ENCODE peak calls at places on chromosome 5, in seven cellular contexts. M is foreskin fibroblast, B is PC-9, V is fibroblast of pulmonary artery, W is astrocyte of the spinal cord, L is endothelial cell of umbilical vein, A is epithelial cell of esophagus. Q is an unnamed sample.
A peak's percentile ranks its signal among the peaks of the same experiment; 100 is the strongest.

GRCh38 chr5:460413-460700 is 17.4 kb downstream of the EXOC3 start:
- DNase-seq in V (no peak), B (no peak), A (no peak), L (no peak), W (no peak), M (no peak), Q (no peak)

GRCh38 chr5:40871177-40871576 is 30.0 kb downstream of the CARD6 start:
- DNase-seq in V (peak; percentile 7), M (peak; percentile 26), B (peak; percentile 52), L (no peak), W (peak; percentile 10), A (peak; percentile 57), Q (no peak)

GRCh38 chr5:157370967-157371366 is 89.0 kb upstream of the NIPAL4 start:
- DNase-seq in M (no peak), A (no peak), L (no peak), V (no peak), W (peak; percentile 74), B (no peak), Q (no peak)

GRCh38 chr5:15702102-15702501 is 202.1 kb downstream of the FBXL7 start:
- DNase-seq in L (no peak), B (no peak), V (peak; percentile 77), M (peak; percentile 66), W (peak; percentile 68), A (peak; percentile 53), Q (no peak)

GRCh38 chr5:148989567-148989966 is 73.3 kb downstream of the SH3TC2 start:
- DNase-seq in B (no peak), V (no peak), M (no peak), A (no peak), W (no peak), L (no peak), Q (no peak)

GRCh38 chr5:177154003-177154643 is 20.6 kb downstream of the NSD1 start:
- DNase-seq in W (no peak), M (peak; percentile 44), B (no peak), V (peak; percentile 31), L (no peak), A (no peak), Q (peak; percentile 73)

GRCh38 chr5:81590498-81591384 is 160.2 kb downstream of the SSBP2 start:
- DNase-seq in B (no peak), A (no peak), W (no peak), V (no peak), M (no peak), L (no peak), Q (no peak)

GRCh38 chr5:44943637-44944036 is 134.9 kb downstream of the MRPS30 start:
- DNase-seq in V (no peak), B (no peak), M (no peak), W (no peak), A (peak; percentile 17), L (no peak), Q (no peak)

GRCh38 chr5:63053019-63053638 is 474.5 kb downstream of the LRRC70 start:
- DNase-seq in W (no peak), B (no peak), A (peak; percentile 8), V (peak; percentile 92), L (no peak), M (no peak), Q (peak; percentile 1)

GRCh38 chr5:74864823-74865222 is 1.4 kb downstream of the FAM169A start:
- DNase-seq in A (peak; percentile 68), L (no peak), B (no peak), M (peak; percentile 15), W (no peak), V (no peak), Q (no peak)

GRCh38 chr5:50445281-50445949 is 4.3 kb upstream of the EMB start:
- DNase-seq in V (no peak), B (no peak), M (no peak), L (no peak), W (no peak), A (no peak), Q (no peak)

GRCh38 chr5:124952079-124952478 is 205.6 kb upstream of the ZNF608 start:
- DNase-seq in L (no peak), V (no peak), M (peak; percentile 19), A (no peak), W (no peak), B (no peak), Q (no peak)

GRCh38 chr5:1018596-1018995 is 10.0 kb downstream of the NKD2 start:
- DNase-seq in V (no peak), L (no peak), A (no peak), B (no peak), W (no peak), M (no peak), Q (no peak)

GRCh38 chr5:71939452-71939932 is 167.8 kb upstream of the MAP1B start:
- DNase-seq in V (no peak), B (no peak), L (no peak), A (no peak), M (no peak), W (peak; percentile 3), Q (no peak)

GRCh38 chr5:43010956-43011355 is 29.2 kb downstream of the ANXA2R start:
- DNase-seq in A (no peak), L (no peak), W (no peak), V (peak; percentile 40), M (peak; percentile 52), B (no peak), Q (no peak)

DNA sequence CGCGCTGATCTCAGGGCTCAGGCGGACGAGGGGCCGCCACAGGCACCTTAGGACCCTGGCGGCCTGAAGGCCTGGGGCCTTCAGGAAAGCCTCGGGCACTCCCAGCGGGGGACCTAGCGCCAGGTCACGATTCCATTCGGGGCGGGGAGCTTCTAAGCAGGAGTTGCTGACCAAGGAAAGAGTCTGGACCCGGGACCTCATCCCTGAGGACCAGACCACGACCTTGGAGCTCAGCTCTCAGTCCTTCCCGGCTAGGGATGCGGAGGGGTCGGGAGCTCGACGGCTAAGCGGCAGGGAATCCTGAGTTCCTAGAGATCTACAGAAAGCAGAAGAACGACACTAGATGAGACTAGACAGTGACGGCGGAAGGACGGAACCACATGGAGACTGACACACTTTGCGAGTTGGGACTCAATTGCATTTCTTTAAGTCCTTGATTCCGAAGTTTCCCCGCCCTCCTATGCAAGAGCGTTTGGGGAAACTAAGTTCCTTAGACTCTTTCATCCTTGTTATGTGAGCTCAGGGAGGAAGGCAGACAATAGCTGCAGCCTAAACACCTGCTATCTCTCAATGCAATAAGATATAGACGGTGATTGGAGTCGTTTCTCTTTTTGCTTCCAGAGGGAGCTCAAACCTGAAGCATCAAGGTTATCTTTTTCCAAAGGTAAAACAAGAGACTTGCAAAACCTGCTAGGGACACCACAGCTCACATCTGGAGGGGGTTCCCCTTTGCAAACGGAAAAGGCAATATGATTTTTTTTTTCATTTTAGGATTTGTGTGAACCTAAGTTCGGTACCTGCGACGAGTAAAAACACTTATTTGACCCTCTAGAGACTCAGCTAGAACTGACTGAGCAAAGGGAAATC is 9.7 kb downstream of the NR2F1-AS1 start:
- DNase-seq in B (no peak), W (peak; percentile 36), A (no peak), M (no peak), V (no peak), L (no peak), Q (no peak)
- H3K4me3 ChIP-seq in B (no peak overlapping the region), W (no peak overlapping the region), A (no peak overlapping the region), M (no peak overlapping the region), V (no peak overlapping the region), L (no peak overlapping the region), Q (no peak overlapping the region)

GRCh38 chr5:136772541-136772940 is 407.2 kb upstream of the TRPC7 start:
- DNase-seq in M (no peak), A (no peak), V (no peak), L (no peak), W (no peak), B (no peak), Q (no peak)

GRCh38 chr5:136768457-136768856 is 403.1 kb upstream of the TRPC7 start:
- DNase-seq in W (no peak), B (no peak), M (no peak), L (no peak), A (no peak), V (no peak), Q (no peak)

GRCh38 chr5:136769093-136769492 is 403.7 kb upstream of the TRPC7 start:
- DNase-seq in B (no peak), L (no peak), W (no peak), V (no peak), A (no peak), M (no peak), Q (no peak)

GRCh38 chr5:136766456-136766855 is 401.1 kb upstream of the TRPC7 start:
- DNase-seq in M (peak; percentile 68), A (peak; percentile 26), L (no peak), B (peak; percentile 62), W (peak; percentile 4), V (no peak), Q (no peak)

DNA sequence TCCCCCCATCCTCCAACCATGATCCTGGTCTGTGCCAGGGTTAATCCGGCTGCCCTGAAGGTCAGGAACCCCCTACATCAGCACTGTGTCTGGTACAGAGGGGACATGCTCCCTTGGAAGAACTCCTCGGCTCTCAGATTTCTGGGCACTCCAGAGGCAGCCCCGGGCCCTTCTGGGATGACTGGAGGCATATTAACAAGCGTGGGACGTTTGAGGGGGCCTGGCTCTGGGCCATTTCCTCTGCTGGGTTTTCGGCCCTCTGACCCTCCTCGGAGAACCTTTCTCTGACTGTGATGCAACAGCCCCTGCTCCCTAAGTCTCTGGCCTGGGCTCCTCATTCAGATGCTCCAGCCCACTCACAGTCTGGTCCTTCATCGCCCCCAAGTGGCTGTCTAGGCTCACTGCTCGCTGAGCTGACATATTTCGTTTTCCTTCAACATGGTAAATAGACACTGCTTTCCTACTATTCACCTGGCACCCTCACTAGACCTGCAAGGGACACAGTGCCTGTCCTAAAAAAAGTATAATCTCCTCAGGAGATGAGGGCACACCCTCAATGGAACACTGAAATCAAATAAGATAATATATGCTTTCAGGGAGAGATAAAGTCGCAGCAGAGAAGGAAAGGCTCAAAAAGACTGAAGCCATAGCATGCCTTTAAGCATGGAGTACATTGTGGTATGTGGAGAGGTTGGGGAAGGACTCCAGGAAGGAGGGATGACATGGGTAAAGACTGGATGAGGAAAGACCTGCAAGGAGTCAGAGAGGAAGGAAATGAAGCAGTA is 404.7 kb upstream of the TRPC7 start:
- DNase-seq in B (peak; percentile 68), V (peak; percentile 79), W (peak; percentile 59), L (peak; percentile 66), A (peak; percentile 79), M (peak; percentile 86), Q (peak; percentile 27)
- TF ChIP-seq CTCF in B (peak; percentile 94), V (peak; percentile 94), W (peak; percentile 83), L (peak; percentile 87), A (peak; percentile 85), M (peak; percentile 89), Q (peak; percentile 98)

GRCh38 chr5:132495063-132495671 is 4.6 kb upstream of the IRF1 start:
- DNase-seq in W (no peak), V (no peak), M (no peak), L (no peak), A (no peak), B (no peak), Q (no peak)
- H3K4me3 ChIP-seq in W (peak overlapping the region; percentile 51), V (peak overlapping the region; percentile 70), M (peak overlapping the region; percentile 54), L (no peak overlapping the region), A (peak overlapping the region; percentile 22), B (peak overlapping the region; percentile 65), Q (no peak overlapping the region)

GRCh38 chr5:58988938-58989337 is 406.1 kb downstream of the RAB3C start:
- DNase-seq in M (no peak), A (no peak), W (no peak), L (no peak), B (no peak), V (no peak), Q (no peak)
- TF ChIP-seq CTCF in M (no peak), A (no peak), W (no peak), L (no peak), B (no peak), V (no peak), Q (no peak)

GRCh38 chr5:121199238-121199999 is 652.3 kb upstream of the FTMT start:
- DNase-seq in V (peak; percentile 89), L (no peak), M (peak; percentile 92), B (no peak), W (peak; percentile 55), A (peak; percentile 4), Q (no peak)
- H3K4me3 ChIP-seq in V (peak overlapping the region; percentile 4), L (no peak overlapping the region), M (peak overlapping the region; percentile 14), B (no peak overlapping the region), W (no peak overlapping the region), A (no peak overlapping the region), Q (no peak overlapping the region)

Q was measured in LNCaP clone FGC.